ENCODE peak calls at places on chromosomes 13 and 19, in four cellular contexts. One of them, this sample, is unnamed.

GRCh38 chr19:48424694-48425219 is 21.0 kb upstream of the GRWD1 start:
- DNase-seq in GM12892: no peak
- DNase-seq in GM12878: no peak
- DNase-seq in H1: no peak
- DNase-seq in this sample: no peak

GRCh38 chr13:93226623-93227279 is at the start of gene GPC6:
- DNase-seq in GM12892: no peak
- DNase-seq in GM12878: no peak
- DNase-seq in H1: no peak
- DNase-seq in this sample: no peak

GRCh38 chr19:15378529-15379082 is 981 bp downstream of the AKAP8 start:
- DNase-seq in GM12892: no peak
- DNase-seq in GM12878: no peak
- DNase-seq in H1: no peak
- DNase-seq in this sample: peak

GRCh38 chr13:111153977-111154332 is 38.8 kb downstream of the ARHGEF7 start:
- DNase-seq in GM12892: peak
- DNase-seq in GM12878: no peak
- DNase-seq in H1: no peak
- DNase-seq in this sample: no peak

GRCh38 chr13:30832845-30833332 is 73.2 kb upstream of the MEDAG start:
- DNase-seq in GM12892: no peak
- DNase-seq in GM12878: no peak
- DNase-seq in H1: no peak
- DNase-seq in this sample: no peak

GRCh38 chr13:112346173-112346898 is 29.8 kb upstream of the SPACA7 start:
- DNase-seq in GM12892: no peak
- DNase-seq in GM12878: no peak
- DNase-seq in H1: peak
- DNase-seq in this sample: no peak

GRCh38 chr13:25281193-25281936 is 5.9 kb downstream of the MTMR6 start:
- DNase-seq in GM12892: peak
- DNase-seq in GM12878: peak
- DNase-seq in H1: no peak
- DNase-seq in this sample: no peak

GRCh38 chr13:35470671-35471465 is 5.6 kb downstream of the MAB21L1 start:
- DNase-seq in GM12892: no peak
- DNase-seq in GM12878: no peak
- DNase-seq in H1: peak
- DNase-seq in this sample: no peak

GRCh38 chr13:109479991-109480696 is 306.2 kb downstream of the IRS2 start:
- DNase-seq in GM12892: no peak
- DNase-seq in GM12878: no peak
- DNase-seq in H1: no peak
- DNase-seq in this sample: no peak

GRCh38 chr13:25881136-25881926 is 170.5 kb downstream of the SHISA2 start:
- DNase-seq in GM12892: no peak
- DNase-seq in GM12878: no peak
- DNase-seq in H1: no peak
- DNase-seq in this sample: no peak

GRCh38 chr13:59746291-59746962 is 417.3 kb downstream of the DIAPH3 start:
- DNase-seq in GM12892: no peak
- DNase-seq in GM12878: no peak
- DNase-seq in H1: no peak
- DNase-seq in this sample: no peak

GRCh38 chr19:57748029-57748428 is 1.4 kb downstream of the ZNF776 start:
- DNase-seq in GM12892: no peak
- DNase-seq in GM12878: no peak
- DNase-seq in H1: no peak
- DNase-seq in this sample: no peak

GRCh38 chr13:57311009-57311586 is 144.1 kb downstream of the PRR20E start:
- DNase-seq in GM12892: no peak
- DNase-seq in GM12878: no peak
- DNase-seq in H1: peak
- DNase-seq in this sample: no peak

GRCh38 chr19:8611391-8611883 is 922 bp upstream of the ADAMTS10 start:
- DNase-seq in GM12892: no peak
- DNase-seq in GM12878: no peak
- DNase-seq in H1: no peak
- DNase-seq in this sample: no peak

GRCh38 chr19:14198384-14199376 is 7.3 kb downstream of the ADGRL1 start:
- DNase-seq in GM12892: no peak
- DNase-seq in GM12878: no peak
- DNase-seq in H1: no peak
- DNase-seq in this sample: no peak

GRCh38 chr13:51929699-51930098 is 67.9 kb downstream of the CCDC70 start:
- DNase-seq in GM12892: no peak
- DNase-seq in GM12878: no peak
- DNase-seq in H1: no peak
- DNase-seq in this sample: no peak

GRCh38 chr13:20721454-20722357 is 18.2 kb downstream of the IL17D start:
- DNase-seq in GM12892: no peak
- DNase-seq in GM12878: no peak
- DNase-seq in H1: peak
- DNase-seq in this sample: peak

GRCh38 chr13:69274231-69274630 is 833.4 kb upstream of the ATXN8OS start:
- DNase-seq in GM12892: no peak
- DNase-seq in GM12878: no peak
- DNase-seq in H1: no peak
- DNase-seq in this sample: no peak

GRCh38 chr19:53192771-53193533 is at the start of gene ZNF665:
- DNase-seq in GM12892: peak
- DNase-seq in GM12878: no peak
- DNase-seq in H1: peak
- DNase-seq in this sample: peak

GRCh38 chr13:82506805-82507404 is 1375.4 kb downstream of the SLITRK1 start:
- DNase-seq in GM12892: no peak
- DNase-seq in GM12878: no peak
- DNase-seq in H1: no peak
- DNase-seq in this sample: no peak

GRCh38 chr19:35327642-35328041 is 1.3 kb upstream of the CD22 start:
- DNase-seq in GM12892: no peak
- DNase-seq in GM12878: no peak
- DNase-seq in H1: no peak
- DNase-seq in this sample: no peak

GRCh38 chr19:6091771-6092291 is 18.5 kb downstream of the RFX2 start:
- DNase-seq in GM12892: no peak
- DNase-seq in GM12878: no peak
- DNase-seq in H1: no peak
- DNase-seq in this sample: no peak

GRCh38 chr19:42553292-42554045 is 25.2 kb upstream of the CEACAM1 start:
- DNase-seq in GM12892: no peak
- DNase-seq in GM12878: no peak
- DNase-seq in H1: no peak
- DNase-seq in this sample: no peak

GRCh38 chr19:45476349-45476717 is 8.5 kb downstream of the FOSB start:
- DNase-seq in GM12892: no peak
- DNase-seq in GM12878: no peak
- DNase-seq in H1: no peak
- DNase-seq in this sample: no peak

GRCh38 chr19:45467456-45468158 is at the start of gene FOSB:
- DNase-seq in GM12892: peak
- DNase-seq in GM12878: no peak
- DNase-seq in H1: peak
- DNase-seq in this sample: peak

GRCh38 chr13:45333251-45333972 is 7.6 kb downstream of the TPT1 start:
- DNase-seq in GM12892: no peak
- DNase-seq in GM12878: no peak
- DNase-seq in H1: no peak
- DNase-seq in this sample: no peak

DNA sequence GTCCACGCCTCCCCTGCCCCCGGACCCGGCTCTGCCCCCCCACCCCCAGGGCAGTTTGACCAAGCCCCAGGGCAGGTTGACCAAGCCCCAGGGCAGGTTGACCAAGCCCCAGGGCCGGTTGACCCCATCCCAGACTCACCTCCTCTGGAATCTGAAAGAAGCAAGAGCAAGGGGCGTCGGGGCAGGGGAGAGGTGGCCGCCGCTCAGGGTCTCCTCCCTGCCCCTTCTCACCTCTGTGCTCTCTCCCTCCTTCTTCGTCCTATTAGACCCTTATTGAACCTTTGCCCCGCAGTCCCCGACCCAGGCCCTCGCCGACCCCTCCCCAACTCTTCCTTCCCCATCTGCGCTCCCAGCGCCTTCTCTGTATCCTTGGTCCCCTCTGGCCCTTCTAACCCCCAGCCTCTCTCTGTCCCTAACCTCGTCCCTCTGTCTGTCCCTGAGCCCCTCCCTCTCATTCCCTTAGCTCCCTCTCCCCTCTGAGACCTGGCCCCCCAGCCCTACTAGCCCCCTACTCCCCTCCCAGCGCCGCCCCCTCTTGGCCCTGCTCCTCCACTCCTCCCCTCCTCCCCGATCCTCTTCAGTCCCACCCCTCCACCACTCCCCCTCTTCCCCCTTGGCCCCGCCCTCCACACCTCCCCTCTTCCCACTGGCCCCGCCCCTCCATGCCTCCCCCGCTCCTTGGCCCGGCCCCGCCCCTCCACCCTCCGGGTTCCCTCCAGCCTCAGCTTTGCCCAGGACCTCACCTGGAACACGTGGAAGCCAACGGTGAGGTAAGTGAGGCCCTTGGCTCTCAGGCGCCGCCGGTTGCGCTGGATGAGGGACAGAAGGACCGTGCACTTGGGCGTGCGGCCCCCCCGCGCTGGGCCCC is 7.6 kb downstream of the CAPN12 start:
- DNase-seq in GM12892: peak
- DNase-seq in GM12878: peak
- DNase-seq in H1: peak
- DNase-seq in this sample: peak
- TF ChIP-seq TAF1 in GM12892: no peak
- TF ChIP-seq TAF1 in GM12878: no peak
- TF ChIP-seq TAF1 in H1: peak
- TF ChIP-seq TAF1 in this sample: no peak

GRCh38 chr19:12666305-12667048 is at the start of the genes MAN2B1 and WDR83:
- DNase-seq in GM12892: peak
- DNase-seq in GM12878: no peak
- DNase-seq in H1: peak
- DNase-seq in this sample: peak
- TF ChIP-seq TAF1 in GM12892: peak
- TF ChIP-seq TAF1 in GM12878: peak
- TF ChIP-seq TAF1 in H1: peak
- TF ChIP-seq TAF1 in this sample: peak

GRCh38 chr19:49515767-49516166 is 3.3 kb downstream of the FCGRT start:
- DNase-seq in GM12892: no peak
- DNase-seq in GM12878: no peak
- DNase-seq in H1: no peak
- DNase-seq in this sample: no peak
- TF ChIP-seq TAF1 in GM12892: no peak
- TF ChIP-seq TAF1 in GM12878: no peak
- TF ChIP-seq TAF1 in H1: no peak
- TF ChIP-seq TAF1 in this sample: no peak

GRCh38 chr19:17236831-17237543 is 8.7 kb downstream of the NR2F6 start:
- DNase-seq in GM12892: no peak
- DNase-seq in GM12878: no peak
- DNase-seq in H1: no peak
- DNase-seq in this sample: no peak

GRCh38 chr19:17236414-17236716 is 9.4 kb downstream of the NR2F6 start:
- DNase-seq in GM12892: no peak
- DNase-seq in GM12878: no peak
- DNase-seq in H1: peak
- DNase-seq in this sample: no peak

GRCh38 chr19:17237747-17238706 is 7.7 kb downstream of the NR2F6 start:
- DNase-seq in GM12892: no peak
- DNase-seq in GM12878: no peak
- DNase-seq in H1: no peak
- DNase-seq in this sample: no peak

GRCh38 chr19:17234911-17235617 is 9.0 kb downstream of the OCEL1 start:
- DNase-seq in GM12892: peak
- DNase-seq in GM12878: no peak
- DNase-seq in H1: peak
- DNase-seq in this sample: peak

DNA sequence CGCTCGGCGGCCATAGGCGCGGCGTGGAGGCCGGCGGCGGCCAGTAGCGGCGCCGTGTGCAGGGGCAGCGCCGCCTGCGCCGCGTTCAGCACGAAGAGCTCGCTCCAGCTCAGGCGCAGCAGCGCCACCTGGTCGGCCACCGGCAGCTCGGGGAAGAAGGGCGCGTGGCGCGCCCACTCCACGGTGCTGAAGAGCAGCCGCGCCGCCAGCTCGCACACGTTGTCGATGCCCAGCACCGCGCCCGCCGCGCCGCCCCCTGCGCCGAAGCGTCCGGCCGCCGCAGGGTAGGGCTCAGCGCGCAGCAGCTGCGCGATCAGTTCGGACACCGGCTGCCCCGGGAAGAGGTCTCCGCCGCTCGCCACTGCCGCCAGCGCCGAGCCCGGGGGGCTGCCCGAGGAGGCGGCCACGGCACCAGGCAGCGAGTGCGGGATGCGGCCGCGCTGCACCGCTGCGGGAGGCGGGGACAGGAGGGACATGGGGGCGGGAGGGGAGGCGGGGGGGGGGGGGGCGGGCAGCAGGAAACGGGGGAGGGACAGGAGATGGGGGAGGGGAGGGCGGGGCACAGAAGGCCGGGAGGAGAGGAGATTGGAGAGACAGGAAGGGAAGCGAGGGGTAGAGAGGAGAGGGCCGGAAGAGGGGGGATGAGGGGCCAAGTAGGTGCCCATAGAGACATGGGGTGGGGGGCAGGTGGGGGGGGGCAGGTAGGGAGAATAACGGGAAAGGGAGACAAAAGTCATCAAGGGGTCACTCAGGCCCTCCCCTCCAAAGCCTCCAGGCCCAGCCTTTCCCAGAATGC is 9.8 kb downstream of the OCEL1 start:
- DNase-seq in GM12892: peak
- DNase-seq in GM12878: no peak
- DNase-seq in H1: peak
- DNase-seq in this sample: peak
- TF ChIP-seq TAF1 in GM12892: no peak
- TF ChIP-seq TAF1 in GM12878: no peak
- TF ChIP-seq TAF1 in H1: peak
- TF ChIP-seq TAF1 in this sample: no peak

DNA sequence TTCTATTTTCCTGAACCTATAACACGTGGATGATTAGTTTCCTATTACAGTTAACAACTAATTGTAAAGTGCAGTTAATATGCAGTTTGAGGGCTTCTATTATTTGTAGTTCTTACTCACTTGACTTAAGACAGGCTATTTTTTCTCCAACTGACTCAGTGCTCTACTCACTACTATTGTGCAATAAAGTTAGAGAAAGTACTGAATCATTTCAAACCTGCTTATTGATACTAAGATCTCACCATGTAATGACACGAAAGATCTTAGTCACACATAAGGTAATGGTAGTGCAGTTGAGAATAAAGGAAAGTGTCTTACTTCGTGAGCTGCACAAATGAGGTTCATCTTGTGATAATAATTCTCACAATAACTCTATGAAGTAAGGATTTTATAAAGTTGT is 22.8 kb upstream of the ITM2B start:
- DNase-seq in GM12892: no peak
- DNase-seq in GM12878: no peak
- DNase-seq in H1: no peak
- DNase-seq in this sample: no peak
- TF ChIP-seq TAF1 in GM12892: no peak
- TF ChIP-seq TAF1 in GM12878: no peak
- TF ChIP-seq TAF1 in H1: no peak
- TF ChIP-seq TAF1 in this sample: no peak